ENCODE peak calls at places on chromosomes 2 and 18, in ten cellular contexts. One of them, this sample, is unnamed.

GRCh38 chr18:23812566-23813440 is 123.5 kb downstream of the LAMA3 start:
- DNase-seq in KBM-7: peak; percentile 72
- DNase-seq in EL: peak; percentile 28
- DNase-seq in fibroblast of lung: peak; percentile 12
- DNase-seq in left ventricle myocardium inferior: no peak
- DNase-seq in M059J: peak; percentile 39
- DNase-seq in NCI-H510A treated with DMSO at 0.1 percent for 48 hours: peak; percentile 18
- DNase-seq in cardiac muscle cell: peak; percentile 14
- DNase-seq in SJSA1: no peak
- DNase-seq in astrocyte of the spinal cord: peak; percentile 35
- DNase-seq in this sample: peak; percentile 43

GRCh38 chr18:26565514-26565913 is 17.2 kb upstream of the KCTD1 start:
- DNase-seq in SJSA1: no peak
- DNase-seq in astrocyte of the spinal cord: no peak
- DNase-seq in cardiac muscle cell: no peak
- DNase-seq in EL: no peak
- DNase-seq in left ventricle myocardium inferior: no peak
- DNase-seq in KBM-7: no peak
- DNase-seq in M059J: no peak
- DNase-seq in fibroblast of lung: no peak
- DNase-seq in NCI-H510A treated with DMSO at 0.1 percent for 48 hours: no peak
- DNase-seq in this sample: no peak

GRCh38 chr18:45295388-45295787 is 319.9 kb upstream of the SLC14A2 start:
- DNase-seq in fibroblast of lung: no peak
- DNase-seq in M059J: no peak
- DNase-seq in astrocyte of the spinal cord: no peak
- DNase-seq in cardiac muscle cell: no peak
- DNase-seq in EL: no peak
- DNase-seq in NCI-H510A treated with DMSO at 0.1 percent for 48 hours: no peak
- DNase-seq in SJSA1: no peak
- DNase-seq in KBM-7: no peak
- DNase-seq in left ventricle myocardium inferior: no peak
- DNase-seq in this sample: no peak

GRCh38 chr2:36052819-36053218 is 302.8 kb upstream of the CRIM1 start:
- DNase-seq in EL: no peak
- DNase-seq in M059J: no peak
- DNase-seq in left ventricle myocardium inferior: no peak
- DNase-seq in SJSA1: no peak
- DNase-seq in fibroblast of lung: no peak
- DNase-seq in NCI-H510A treated with DMSO at 0.1 percent for 48 hours: no peak
- DNase-seq in KBM-7: no peak
- DNase-seq in cardiac muscle cell: no peak
- DNase-seq in astrocyte of the spinal cord: no peak
- DNase-seq in this sample: no peak

GRCh38 chr2:241217320-241218031 is 29.0 kb downstream of the ANO7 start:
- DNase-seq in EL: peak; percentile 69
- DNase-seq in left ventricle myocardium inferior: peak; percentile 75
- DNase-seq in KBM-7: peak; percentile 36
- DNase-seq in fibroblast of lung: peak; percentile 79
- DNase-seq in M059J: peak; percentile 60
- DNase-seq in SJSA1: peak; percentile 83
- DNase-seq in astrocyte of the spinal cord: peak; percentile 68
- DNase-seq in NCI-H510A treated with DMSO at 0.1 percent for 48 hours: peak; percentile 38
- DNase-seq in cardiac muscle cell: peak; percentile 87
- DNase-seq in this sample: peak; percentile 63

GRCh38 chr2:69260666-69261065 is 126.4 kb downstream of the GFPT1 start:
- DNase-seq in NCI-H510A treated with DMSO at 0.1 percent for 48 hours: no peak
- DNase-seq in fibroblast of lung: no peak
- DNase-seq in EL: peak; percentile 57
- DNase-seq in cardiac muscle cell: no peak
- DNase-seq in left ventricle myocardium inferior: no peak
- DNase-seq in M059J: no peak
- DNase-seq in SJSA1: no peak
- DNase-seq in astrocyte of the spinal cord: no peak
- DNase-seq in KBM-7: no peak
- DNase-seq in this sample: peak; percentile 34

GRCh38 chr2:144071461-144071860 is 448.5 kb downstream of the ZEB2 start:
- DNase-seq in KBM-7: no peak
- DNase-seq in left ventricle myocardium inferior: no peak
- DNase-seq in SJSA1: no peak
- DNase-seq in EL: peak; percentile 56
- DNase-seq in astrocyte of the spinal cord: peak; percentile 60
- DNase-seq in fibroblast of lung: no peak
- DNase-seq in NCI-H510A treated with DMSO at 0.1 percent for 48 hours: no peak
- DNase-seq in cardiac muscle cell: no peak
- DNase-seq in M059J: no peak
- DNase-seq in this sample: peak; percentile 84

GRCh38 chr18:79871481-79872091 is 73.8 kb downstream of the KCNG2 start:
- DNase-seq in EL: no peak
- DNase-seq in M059J: no peak
- DNase-seq in astrocyte of the spinal cord: no peak
- DNase-seq in KBM-7: no peak
- DNase-seq in fibroblast of lung: no peak
- DNase-seq in SJSA1: no peak
- DNase-seq in left ventricle myocardium inferior: no peak
- DNase-seq in NCI-H510A treated with DMSO at 0.1 percent for 48 hours: no peak
- DNase-seq in cardiac muscle cell: no peak
- DNase-seq in this sample: no peak

GRCh38 chr2:238231251-238231793 is 8.5 kb downstream of the HES6 start:
- DNase-seq in SJSA1: no peak
- DNase-seq in M059J: no peak
- DNase-seq in fibroblast of lung: peak; percentile 54
- DNase-seq in KBM-7: no peak
- DNase-seq in cardiac muscle cell: peak; percentile 72
- DNase-seq in left ventricle myocardium inferior: peak; percentile 74
- DNase-seq in EL: peak; percentile 45
- DNase-seq in astrocyte of the spinal cord: peak; percentile 62
- DNase-seq in NCI-H510A treated with DMSO at 0.1 percent for 48 hours: no peak
- DNase-seq in this sample: peak; percentile 78

GRCh38 chr2:63614983-63615945 is 26.5 kb downstream of the MDH1 start:
- DNase-seq in astrocyte of the spinal cord: peak; percentile 2
- DNase-seq in EL: peak; percentile 76
- DNase-seq in M059J: peak; percentile 72
- DNase-seq in KBM-7: no peak
- DNase-seq in NCI-H510A treated with DMSO at 0.1 percent for 48 hours: no peak
- DNase-seq in left ventricle myocardium inferior: no peak
- DNase-seq in SJSA1: peak; percentile 69
- DNase-seq in cardiac muscle cell: peak; percentile 2
- DNase-seq in fibroblast of lung: peak; percentile 64
- DNase-seq in this sample: peak; percentile 49

GRCh38 chr2:121634354-121635307 is 14.6 kb downstream of the CLASP1 start:
- DNase-seq in fibroblast of lung: peak; percentile 59
- DNase-seq in NCI-H510A treated with DMSO at 0.1 percent for 48 hours: peak; percentile 22
- DNase-seq in left ventricle myocardium inferior: no peak
- DNase-seq in cardiac muscle cell: no peak
- DNase-seq in M059J: peak; percentile 96
- DNase-seq in SJSA1: peak; percentile 89
- DNase-seq in KBM-7: no peak
- DNase-seq in EL: peak; percentile 70
- DNase-seq in astrocyte of the spinal cord: peak; percentile 33
- DNase-seq in this sample: no peak

GRCh38 chr2:60554649-60555065 is 1.2 kb upstream of the BCL11A start:
- DNase-seq in left ventricle myocardium inferior: no peak
- DNase-seq in M059J: peak; percentile 18
- DNase-seq in SJSA1: no peak
- DNase-seq in KBM-7: no peak
- DNase-seq in fibroblast of lung: no peak
- DNase-seq in cardiac muscle cell: peak; percentile 49
- DNase-seq in astrocyte of the spinal cord: no peak
- DNase-seq in NCI-H510A treated with DMSO at 0.1 percent for 48 hours: peak; percentile 61
- DNase-seq in EL: no peak
- DNase-seq in this sample: no peak

GRCh38 chr2:181363164-181363563 is 94.0 kb upstream of the ITGA4 start:
- DNase-seq in KBM-7: no peak
- DNase-seq in cardiac muscle cell: no peak
- DNase-seq in astrocyte of the spinal cord: no peak
- DNase-seq in SJSA1: no peak
- DNase-seq in NCI-H510A treated with DMSO at 0.1 percent for 48 hours: no peak
- DNase-seq in EL: no peak
- DNase-seq in left ventricle myocardium inferior: no peak
- DNase-seq in M059J: no peak
- DNase-seq in fibroblast of lung: no peak
- DNase-seq in this sample: no peak

GRCh38 chr2:214676421-214677089 is 132.9 kb downstream of the BARD1 start:
- DNase-seq in fibroblast of lung: no peak
- DNase-seq in EL: no peak
- DNase-seq in NCI-H510A treated with DMSO at 0.1 percent for 48 hours: no peak
- DNase-seq in astrocyte of the spinal cord: no peak
- DNase-seq in SJSA1: no peak
- DNase-seq in cardiac muscle cell: no peak
- DNase-seq in M059J: no peak
- DNase-seq in left ventricle myocardium inferior: no peak
- DNase-seq in KBM-7: no peak
- DNase-seq in this sample: no peak

GRCh38 chr2:49917654-49918053 is 763.3 kb upstream of the FSHR start:
- DNase-seq in astrocyte of the spinal cord: no peak
- DNase-seq in EL: no peak
- DNase-seq in KBM-7: no peak
- DNase-seq in left ventricle myocardium inferior: no peak
- DNase-seq in SJSA1: no peak
- DNase-seq in NCI-H510A treated with DMSO at 0.1 percent for 48 hours: no peak
- DNase-seq in fibroblast of lung: no peak
- DNase-seq in M059J: no peak
- DNase-seq in cardiac muscle cell: no peak
- DNase-seq in this sample: no peak